ENCODE peak calls at places on chromosomes 12 and 14, in six cellular contexts. One of them, this sample, is unnamed.

GRCh38 chr12:107449891-107450290 is 235.7 kb upstream of the PWP1 start:
- DNase-seq in fibroblast of mammary gland: peak; percentile 67
- DNase-seq in endothelial cell of umbilical vein: no peak
- DNase-seq in NB4: no peak
- DNase-seq in choroid plexus epithelial cell: no peak
- DNase-seq in AG09319: no peak
- DNase-seq in this sample: no peak

GRCh38 chr12:132216354-132216987 is 72.2 kb downstream of the NOC4L start:
- DNase-seq in fibroblast of mammary gland: no peak
- DNase-seq in endothelial cell of umbilical vein: no peak
- DNase-seq in NB4: no peak
- DNase-seq in choroid plexus epithelial cell: no peak
- DNase-seq in AG09319: no peak
- DNase-seq in this sample: no peak

GRCh38 chr12:76029982-76030377 is 1.6 kb downstream of the PHLDA1 start:
- DNase-seq in fibroblast of mammary gland: peak; percentile 51
- DNase-seq in endothelial cell of umbilical vein: peak; percentile 59
- DNase-seq in NB4: peak; percentile 67
- DNase-seq in choroid plexus epithelial cell: peak; percentile 62
- DNase-seq in AG09319: no peak
- DNase-seq in this sample: no peak

GRCh38 chr14:42893183-42893582 is 1286.5 kb downstream of the LRFN5 start:
- DNase-seq in fibroblast of mammary gland: no peak
- DNase-seq in endothelial cell of umbilical vein: no peak
- DNase-seq in NB4: no peak
- DNase-seq in choroid plexus epithelial cell: no peak
- DNase-seq in AG09319: no peak
- DNase-seq in this sample: no peak

GRCh38 chr14:89572566-89573398 is 155.7 kb upstream of the FOXN3 start:
- DNase-seq in fibroblast of mammary gland: no peak
- DNase-seq in endothelial cell of umbilical vein: no peak
- DNase-seq in NB4: no peak
- DNase-seq in choroid plexus epithelial cell: no peak
- DNase-seq in AG09319: no peak
- DNase-seq in this sample: no peak

GRCh38 chr12:118034429-118035193 is 18.1 kb downstream of the RFC5 start:
- DNase-seq in fibroblast of mammary gland: peak; percentile 71
- DNase-seq in endothelial cell of umbilical vein: peak; percentile 24
- DNase-seq in NB4: peak; percentile 27
- DNase-seq in choroid plexus epithelial cell: peak; percentile 68
- DNase-seq in AG09319: no peak
- DNase-seq in this sample: peak; percentile 25

GRCh38 chr14:92679246-92679645 is 69.2 kb downstream of the LGMN start:
- DNase-seq in fibroblast of mammary gland: no peak
- DNase-seq in endothelial cell of umbilical vein: no peak
- DNase-seq in NB4: no peak
- DNase-seq in choroid plexus epithelial cell: no peak
- DNase-seq in AG09319: no peak
- DNase-seq in this sample: no peak

GRCh38 chr14:68938515-68939423 is 40.3 kb downstream of the ACTN1 start:
- DNase-seq in fibroblast of mammary gland: no peak
- DNase-seq in endothelial cell of umbilical vein: peak; percentile 78
- DNase-seq in NB4: no peak
- DNase-seq in choroid plexus epithelial cell: peak; percentile 59
- DNase-seq in AG09319: no peak
- DNase-seq in this sample: peak; percentile 72

GRCh38 chr14:74518221-74518620 is 24.7 kb downstream of the ISCA2 start:
- DNase-seq in fibroblast of mammary gland: no peak
- DNase-seq in endothelial cell of umbilical vein: no peak
- DNase-seq in NB4: no peak
- DNase-seq in choroid plexus epithelial cell: no peak
- DNase-seq in AG09319: no peak
- DNase-seq in this sample: no peak

GRCh38 chr12:93571854-93572711 is at the start of gene SOCS2:
- DNase-seq in fibroblast of mammary gland: no peak
- DNase-seq in endothelial cell of umbilical vein: peak; percentile 8
- DNase-seq in NB4: no peak
- DNase-seq in choroid plexus epithelial cell: peak; percentile 22
- DNase-seq in AG09319: no peak
- DNase-seq in this sample: peak; percentile 58

GRCh38 chr12:132588821-132589669 is 21.3 kb downstream of the LRCOL1 start:
- DNase-seq in fibroblast of mammary gland: no peak
- DNase-seq in endothelial cell of umbilical vein: no peak
- DNase-seq in NB4: no peak
- DNase-seq in choroid plexus epithelial cell: no peak
- DNase-seq in AG09319: no peak
- DNase-seq in this sample: no peak

GRCh38 chr12:127579446-127579845 is 687.5 kb upstream of the TMEM132C start:
- DNase-seq in fibroblast of mammary gland: no peak
- DNase-seq in endothelial cell of umbilical vein: no peak
- DNase-seq in NB4: no peak
- DNase-seq in choroid plexus epithelial cell: no peak
- DNase-seq in AG09319: no peak
- DNase-seq in this sample: no peak

GRCh38 chr12:112973712-112974305 is 4.5 kb upstream of the OAS2 start:
- DNase-seq in fibroblast of mammary gland: peak; percentile 18
- DNase-seq in endothelial cell of umbilical vein: no peak
- DNase-seq in NB4: peak; percentile 16
- DNase-seq in choroid plexus epithelial cell: no peak
- DNase-seq in AG09319: no peak
- DNase-seq in this sample: no peak

GRCh38 chr14:55438066-55438683 is 2.2 kb downstream of the TBPL2 start:
- DNase-seq in fibroblast of mammary gland: peak; percentile 75
- DNase-seq in endothelial cell of umbilical vein: peak; percentile 58
- DNase-seq in NB4: peak; percentile 49
- DNase-seq in choroid plexus epithelial cell: peak; percentile 88
- DNase-seq in AG09319: peak; percentile 35
- DNase-seq in this sample: no peak

GRCh38 chr12:57063991-57064725 is 14.2 kb upstream of the MYO1A start:
- DNase-seq in fibroblast of mammary gland: no peak
- DNase-seq in endothelial cell of umbilical vein: no peak
- DNase-seq in NB4: peak; percentile 23
- DNase-seq in choroid plexus epithelial cell: no peak
- DNase-seq in AG09319: no peak
- DNase-seq in this sample: no peak

GRCh38 chr12:716506-716905 is 35.9 kb upstream of the WNK1 start:
- DNase-seq in fibroblast of mammary gland: no peak
- DNase-seq in endothelial cell of umbilical vein: peak; percentile 24
- DNase-seq in NB4: no peak
- DNase-seq in choroid plexus epithelial cell: peak; percentile 72
- DNase-seq in AG09319: no peak
- DNase-seq in this sample: no peak

GRCh38 chr12:82186282-82186681 is 171.9 kb downstream of the CCDC59 start:
- DNase-seq in fibroblast of mammary gland: no peak
- DNase-seq in endothelial cell of umbilical vein: no peak
- DNase-seq in NB4: no peak
- DNase-seq in choroid plexus epithelial cell: no peak
- DNase-seq in AG09319: no peak
- DNase-seq in this sample: no peak

GRCh38 chr12:122947352-122947792 is 18.9 kb downstream of the ABCB9 start:
- DNase-seq in fibroblast of mammary gland: no peak
- DNase-seq in endothelial cell of umbilical vein: peak; percentile 15
- DNase-seq in NB4: no peak
- DNase-seq in choroid plexus epithelial cell: no peak
- DNase-seq in AG09319: no peak
- DNase-seq in this sample: peak; percentile 72

GRCh38 chr12:30926243-30927209 is at the start of gene TSPAN11:
- DNase-seq in fibroblast of mammary gland: peak; percentile 20
- DNase-seq in endothelial cell of umbilical vein: peak; percentile 48
- DNase-seq in NB4: no peak
- DNase-seq in choroid plexus epithelial cell: peak; percentile 50
- DNase-seq in AG09319: no peak
- DNase-seq in this sample: no peak

GRCh38 chr12:28269851-28270250 is 79.6 kb downstream of the CCDC91 start:
- DNase-seq in fibroblast of mammary gland: no peak
- DNase-seq in endothelial cell of umbilical vein: no peak
- DNase-seq in NB4: no peak
- DNase-seq in choroid plexus epithelial cell: no peak
- DNase-seq in AG09319: no peak
- DNase-seq in this sample: no peak

GRCh38 chr12:89951050-89951693 is 242.5 kb upstream of the ATP2B1 start:
- DNase-seq in fibroblast of mammary gland: peak; percentile 49
- DNase-seq in endothelial cell of umbilical vein: no peak
- DNase-seq in NB4: peak; percentile 14
- DNase-seq in choroid plexus epithelial cell: no peak
- DNase-seq in AG09319: no peak
- DNase-seq in this sample: peak; percentile 61

DNA sequence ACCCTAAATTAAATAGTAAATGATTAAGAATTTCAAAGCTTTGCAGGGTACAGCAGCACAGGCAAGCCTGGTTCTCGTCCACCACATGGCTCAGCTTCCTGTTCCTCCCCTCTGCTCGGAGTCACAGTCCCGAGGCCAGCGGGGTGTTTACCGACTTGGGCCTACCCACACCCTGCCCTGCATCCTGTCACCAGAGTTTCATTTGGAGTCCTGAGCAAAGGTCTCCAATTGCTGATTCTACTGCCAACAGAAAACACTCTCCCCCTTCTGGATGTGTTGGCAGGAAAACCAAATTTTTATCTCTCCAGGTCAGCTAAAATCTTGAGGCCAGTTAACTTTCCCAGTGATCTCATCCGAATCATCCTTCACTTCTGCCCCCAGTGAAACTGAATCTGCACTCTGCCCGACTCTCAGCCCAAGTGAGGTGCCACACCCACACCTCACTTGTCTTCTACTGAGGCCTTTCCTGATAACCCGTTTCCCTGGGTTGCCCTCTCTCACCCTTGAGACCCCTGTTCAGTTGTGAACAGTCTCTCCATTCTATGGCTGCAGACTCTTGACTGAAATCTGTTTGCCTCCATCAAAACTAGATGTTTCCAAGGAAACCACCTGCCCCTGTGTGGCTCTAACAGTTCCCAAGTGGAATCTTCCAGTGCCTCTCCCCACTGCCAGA is 71.2 kb downstream of the VCPKMT start:
- DNase-seq in fibroblast of mammary gland: peak; percentile 93
- DNase-seq in endothelial cell of umbilical vein: peak; percentile 69
- DNase-seq in NB4: peak; percentile 91
- DNase-seq in choroid plexus epithelial cell: peak; percentile 72
- DNase-seq in AG09319: peak; percentile 75
- DNase-seq in this sample: peak; percentile 91
- TF ChIP-seq CTCF in fibroblast of mammary gland: no peak
- TF ChIP-seq CTCF in endothelial cell of umbilical vein: no peak
- TF ChIP-seq CTCF in NB4: no peak
- TF ChIP-seq CTCF in choroid plexus epithelial cell: no peak
- TF ChIP-seq CTCF in AG09319: no peak
- TF ChIP-seq CTCF in this sample: no peak

DNA sequence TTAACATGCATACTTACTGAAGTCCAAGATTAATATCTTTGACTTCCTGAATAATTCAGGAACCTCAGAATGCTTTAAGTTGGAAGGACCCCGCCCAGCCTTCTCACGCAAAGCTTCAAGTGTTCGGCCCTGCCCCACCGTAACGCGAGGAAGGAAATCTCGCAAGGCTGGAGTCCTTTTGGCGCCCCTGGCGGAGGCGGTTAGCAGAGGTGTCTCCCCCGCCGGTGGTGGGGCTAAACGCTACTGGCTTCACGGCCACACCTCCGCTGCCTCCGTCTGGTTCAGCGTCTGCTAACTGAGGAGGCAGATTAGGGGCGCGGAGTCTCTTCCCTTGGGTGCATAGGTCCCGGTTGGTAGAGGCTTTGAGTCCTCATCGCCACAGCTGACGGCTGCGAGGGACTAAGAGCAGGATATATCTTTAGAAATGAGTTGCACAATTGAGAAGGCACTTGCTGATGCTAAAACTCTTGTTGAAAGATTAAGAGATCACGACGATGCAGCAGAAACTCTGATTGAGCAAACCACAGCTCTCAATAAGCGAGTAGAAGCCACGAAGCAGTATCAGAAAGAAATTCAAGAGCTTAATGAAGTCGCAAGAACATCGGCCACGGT is 21.9 kb downstream of the SPATS2 start:
- DNase-seq in fibroblast of mammary gland: no peak
- DNase-seq in endothelial cell of umbilical vein: no peak
- DNase-seq in NB4: peak; percentile 69
- DNase-seq in choroid plexus epithelial cell: no peak
- DNase-seq in AG09319: no peak
- DNase-seq in this sample: peak; percentile 21
- TF ChIP-seq CTCF in fibroblast of mammary gland: no peak
- TF ChIP-seq CTCF in endothelial cell of umbilical vein: no peak
- TF ChIP-seq CTCF in NB4: peak; percentile 11
- TF ChIP-seq CTCF in choroid plexus epithelial cell: no peak
- TF ChIP-seq CTCF in AG09319: no peak
- TF ChIP-seq CTCF in this sample: no peak

DNA sequence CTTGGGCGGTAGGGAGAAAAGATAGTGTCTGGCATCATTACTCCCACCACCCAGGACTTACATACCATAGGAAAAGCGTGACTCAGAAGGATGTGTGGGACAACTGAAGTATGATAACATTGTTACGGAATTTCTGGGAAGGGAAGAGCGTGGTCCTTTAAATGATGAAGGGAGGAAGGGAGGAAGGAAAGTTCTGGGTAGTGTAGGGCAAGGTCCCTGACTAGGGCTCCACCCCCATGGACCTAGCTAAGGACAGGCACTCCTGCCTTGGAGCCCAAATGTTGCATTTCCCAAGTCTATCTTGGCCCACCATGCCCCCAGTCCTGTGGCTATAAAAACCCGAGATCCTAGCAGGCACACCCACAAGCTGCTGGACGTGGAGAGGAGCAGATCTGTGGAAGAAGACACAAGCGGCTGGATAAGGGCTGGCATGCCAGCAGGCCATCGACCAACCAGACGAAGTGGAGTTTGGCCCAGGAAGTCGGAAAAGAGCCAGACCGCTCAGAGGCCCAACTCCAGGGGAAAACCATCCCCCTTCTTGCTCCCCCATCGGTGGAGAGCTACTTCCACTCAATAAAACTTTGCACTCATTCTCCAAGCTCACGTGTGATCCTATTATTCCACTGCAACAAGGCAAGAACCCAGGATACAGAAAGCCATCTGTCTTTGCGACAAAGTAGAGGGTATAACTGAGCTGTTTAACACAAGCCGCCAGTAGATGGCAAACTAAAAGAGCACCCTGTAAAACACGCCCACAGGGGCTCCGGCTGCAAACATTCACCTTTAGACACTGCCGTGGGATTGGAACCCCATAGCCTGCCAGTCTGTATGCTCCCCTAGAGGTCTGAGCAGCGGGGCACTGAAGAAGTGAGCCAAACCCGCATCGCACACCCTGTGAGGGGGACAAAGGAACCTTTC is 23.0 kb upstream of the RAB21 start:
- DNase-seq in fibroblast of mammary gland: peak; percentile 77
- DNase-seq in endothelial cell of umbilical vein: no peak
- DNase-seq in NB4: no peak
- DNase-seq in choroid plexus epithelial cell: no peak
- DNase-seq in AG09319: no peak
- DNase-seq in this sample: no peak
- TF ChIP-seq CTCF in fibroblast of mammary gland: no peak
- TF ChIP-seq CTCF in endothelial cell of umbilical vein: no peak
- TF ChIP-seq CTCF in NB4: no peak
- TF ChIP-seq CTCF in choroid plexus epithelial cell: peak; percentile 15
- TF ChIP-seq CTCF in AG09319: no peak
- TF ChIP-seq CTCF in this sample: no peak

DNA sequence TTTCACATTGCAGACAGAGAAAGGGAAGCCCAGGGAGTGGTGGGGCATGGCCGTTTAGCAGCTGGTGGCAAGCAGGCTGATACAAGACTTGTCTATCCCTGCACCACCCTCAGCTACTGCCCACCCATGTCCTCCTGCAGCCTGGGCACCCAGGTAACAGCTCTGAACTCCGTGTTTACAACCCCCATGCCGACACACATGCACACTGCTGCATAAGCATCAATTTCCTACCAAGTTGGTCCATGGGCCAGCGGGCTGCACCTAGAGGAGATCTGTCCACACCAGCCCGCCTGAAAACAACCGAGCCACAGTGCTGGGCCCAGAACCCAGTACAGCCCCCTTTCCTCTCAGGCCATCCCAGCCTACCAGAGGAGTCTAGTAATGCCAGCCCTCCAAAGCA is 75.9 kb upstream of the C14orf180 start:
- DNase-seq in fibroblast of mammary gland: no peak
- DNase-seq in endothelial cell of umbilical vein: no peak
- DNase-seq in NB4: no peak
- DNase-seq in choroid plexus epithelial cell: no peak
- DNase-seq in AG09319: no peak
- DNase-seq in this sample: no peak
- TF ChIP-seq CTCF in fibroblast of mammary gland: no peak
- TF ChIP-seq CTCF in endothelial cell of umbilical vein: no peak
- TF ChIP-seq CTCF in NB4: no peak
- TF ChIP-seq CTCF in choroid plexus epithelial cell: no peak
- TF ChIP-seq CTCF in AG09319: no peak
- TF ChIP-seq CTCF in this sample: no peak